ENCODE peak calls at places on chromosomes 3 and 15, in four cellular contexts. One of them, this sample, is unnamed.

GRCh38 chr15:93317772-93318171 is 228.8 kb upstream of the RGMA start:
- DNase-seq in choroid plexus epithelial cell: no peak
- DNase-seq in lower lobe of right lung: no peak
- DNase-seq in GM12864: no peak
- DNase-seq in this sample: no peak

GRCh38 chr3:25429441-25429907 is 1.4 kb downstream of the RARB start:
- DNase-seq in choroid plexus epithelial cell: peak
- DNase-seq in GM12864: no peak
- DNase-seq in lower lobe of right lung: no peak
- DNase-seq in this sample: no peak

GRCh38 chr3:48215876-48216275 is 7.4 kb upstream of the CAMP start:
- DNase-seq in GM12864: no peak
- DNase-seq in lower lobe of right lung: no peak
- DNase-seq in choroid plexus epithelial cell: no peak
- DNase-seq in this sample: peak

GRCh38 chr3:124258057-124258500 is 266.2 kb upstream of the ROPN1 start:
- DNase-seq in choroid plexus epithelial cell: peak
- DNase-seq in lower lobe of right lung: no peak
- DNase-seq in GM12864: no peak
- DNase-seq in this sample: peak

GRCh38 chr3:62161306-62161705 is 212.0 kb downstream of the FEZF2 start:
- DNase-seq in GM12864: no peak
- DNase-seq in choroid plexus epithelial cell: peak
- DNase-seq in lower lobe of right lung: no peak
- DNase-seq in this sample: peak

GRCh38 chr15:79832358-79832757 is 64.5 kb downstream of the MTHFS start:
- DNase-seq in lower lobe of right lung: no peak
- DNase-seq in GM12864: no peak
- DNase-seq in choroid plexus epithelial cell: no peak
- DNase-seq in this sample: no peak

GRCh38 chr15:32730677-32731654 is 13.2 kb downstream of the GREM1 start:
- DNase-seq in choroid plexus epithelial cell: peak
- DNase-seq in GM12864: no peak
- DNase-seq in lower lobe of right lung: peak
- DNase-seq in this sample: peak

GRCh38 chr15:88956263-88956662 is 43.1 kb upstream of the MFGE8 start:
- DNase-seq in GM12864: no peak
- DNase-seq in lower lobe of right lung: no peak
- DNase-seq in choroid plexus epithelial cell: no peak
- DNase-seq in this sample: no peak

GRCh38 chr15:88610756-88611231 is 10.3 kb upstream of the AEN start:
- DNase-seq in choroid plexus epithelial cell: no peak
- DNase-seq in GM12864: no peak
- DNase-seq in lower lobe of right lung: no peak
- DNase-seq in this sample: no peak

GRCh38 chr15:56496635-56497034 is 31.7 kb upstream of the MNS1 start:
- DNase-seq in GM12864: peak
- DNase-seq in lower lobe of right lung: no peak
- DNase-seq in choroid plexus epithelial cell: peak
- DNase-seq in this sample: peak

GRCh38 chr3:48226959-48227358 is 3.7 kb downstream of the CAMP start:
- DNase-seq in choroid plexus epithelial cell: no peak
- DNase-seq in GM12864: no peak
- DNase-seq in lower lobe of right lung: no peak
- DNase-seq in this sample: no peak

GRCh38 chr3:197465197-197465995 is 90.4 kb downstream of the BDH1 start:
- DNase-seq in lower lobe of right lung: no peak
- DNase-seq in GM12864: no peak
- DNase-seq in choroid plexus epithelial cell: no peak
- DNase-seq in this sample: peak

GRCh38 chr3:101010316-101010715 is 17.1 kb upstream of the ABI3BP start:
- DNase-seq in choroid plexus epithelial cell: no peak
- DNase-seq in GM12864: no peak
- DNase-seq in lower lobe of right lung: no peak
- DNase-seq in this sample: no peak

GRCh38 chr15:42270551-42270950 is 2.5 kb upstream of the GANC start:
- DNase-seq in lower lobe of right lung: no peak
- DNase-seq in choroid plexus epithelial cell: no peak
- DNase-seq in GM12864: no peak
- DNase-seq in this sample: no peak
- H3K4me3 ChIP-seq in lower lobe of right lung: peak
- H3K4me3 ChIP-seq in choroid plexus epithelial cell: no peak
- H3K4me3 ChIP-seq in GM12864: no peak
- H3K4me3 ChIP-seq in this sample: peak

GRCh38 chr3:166257715-166258114 is 420.5 kb upstream of the BCHE start:
- DNase-seq in GM12864: no peak
- DNase-seq in lower lobe of right lung: no peak
- DNase-seq in choroid plexus epithelial cell: no peak
- DNase-seq in this sample: no peak

GRCh38 chr3:166265153-166265552 is 427.9 kb upstream of the BCHE start:
- DNase-seq in lower lobe of right lung: no peak
- DNase-seq in GM12864: no peak
- DNase-seq in choroid plexus epithelial cell: no peak
- DNase-seq in this sample: no peak

DNA sequence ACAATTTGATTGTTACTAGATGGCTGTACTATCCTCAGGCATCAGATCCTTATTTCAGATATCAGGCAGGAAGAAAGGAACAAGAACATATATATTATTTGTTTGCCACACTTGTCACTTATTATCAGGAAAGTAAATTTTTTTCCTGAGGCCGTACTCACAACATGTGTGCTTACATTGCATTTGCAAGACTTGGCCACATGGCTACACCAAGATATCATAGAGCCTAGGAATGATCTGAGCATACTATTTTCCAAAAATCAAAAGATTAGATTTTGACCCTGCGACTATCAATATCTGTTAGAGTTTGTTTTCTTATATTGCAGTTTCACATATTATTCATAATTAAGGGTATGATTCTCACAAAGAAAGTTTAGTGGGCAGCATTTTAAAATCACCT is 426.2 kb upstream of the BCHE start:
- DNase-seq in lower lobe of right lung: no peak
- DNase-seq in choroid plexus epithelial cell: peak
- DNase-seq in GM12864: no peak
- DNase-seq in this sample: no peak
- TF ChIP-seq CTCF in lower lobe of right lung: no peak
- TF ChIP-seq CTCF in choroid plexus epithelial cell: no peak
- TF ChIP-seq CTCF in GM12864: no peak
- TF ChIP-seq CTCF in this sample: no peak

GRCh38 chr3:29697989-29698388 is 417.1 kb downstream of the RBMS3 start:
- DNase-seq in lower lobe of right lung: no peak
- DNase-seq in GM12864: no peak
- DNase-seq in choroid plexus epithelial cell: peak
- DNase-seq in this sample: no peak
- H3K4me3 ChIP-seq in lower lobe of right lung: no peak
- H3K4me3 ChIP-seq in GM12864: no peak
- H3K4me3 ChIP-seq in choroid plexus epithelial cell: no peak
- H3K4me3 ChIP-seq in this sample: no peak

DNA sequence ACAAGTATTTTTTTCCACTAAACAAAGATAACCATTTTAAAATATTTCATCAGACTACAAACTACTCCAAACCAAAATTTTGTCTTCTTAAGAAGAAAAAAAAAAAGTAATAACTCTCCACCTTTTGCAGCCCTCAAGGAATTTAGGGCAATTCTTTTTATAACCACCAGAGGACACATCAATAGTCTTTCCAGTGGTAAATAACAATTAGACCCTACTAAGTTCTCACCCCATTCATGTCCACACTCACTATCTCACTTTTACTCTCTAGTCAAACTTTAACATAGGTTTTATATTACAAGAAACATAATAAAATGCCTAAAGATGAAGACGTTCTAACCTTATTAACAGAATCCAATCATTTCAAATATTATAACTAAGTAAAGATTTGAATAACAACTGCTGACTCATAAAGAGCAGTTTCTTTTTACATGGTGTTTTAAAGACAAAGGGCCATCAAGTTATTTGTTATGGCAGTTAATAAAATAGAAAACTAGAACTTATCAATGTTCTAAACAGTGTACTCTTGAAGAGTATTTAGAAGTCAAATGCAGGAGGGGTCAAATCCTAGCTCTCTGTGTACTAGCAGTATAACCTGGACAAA is 33.0 kb downstream of the CCDC39 start:
- DNase-seq in choroid plexus epithelial cell: peak
- DNase-seq in GM12864: no peak
- DNase-seq in lower lobe of right lung: no peak
- DNase-seq in this sample: no peak
- TF ChIP-seq CTCF in choroid plexus epithelial cell: no peak
- TF ChIP-seq CTCF in GM12864: peak
- TF ChIP-seq CTCF in lower lobe of right lung: no peak
- TF ChIP-seq CTCF in this sample: peak

GRCh38 chr15:60916674-60917468 is 312.2 kb downstream of the RORA start:
- DNase-seq in lower lobe of right lung: peak
- DNase-seq in GM12864: peak
- DNase-seq in choroid plexus epithelial cell: peak
- DNase-seq in this sample: peak
- H3K4me3 ChIP-seq in lower lobe of right lung: no peak
- H3K4me3 ChIP-seq in GM12864: no peak
- H3K4me3 ChIP-seq in choroid plexus epithelial cell: no peak
- H3K4me3 ChIP-seq in this sample: no peak

GRCh38 chr15:62706361-62706760 is 336.2 kb upstream of the TPM1 start:
- DNase-seq in lower lobe of right lung: no peak
- DNase-seq in choroid plexus epithelial cell: peak
- DNase-seq in GM12864: no peak
- DNase-seq in this sample: no peak
- TF ChIP-seq CTCF in lower lobe of right lung: no peak
- TF ChIP-seq CTCF in choroid plexus epithelial cell: no peak
- TF ChIP-seq CTCF in GM12864: no peak
- TF ChIP-seq CTCF in this sample: no peak